ENCODE peak calls at places on chromosomes 6 and 20, in four cellular contexts. X is WTC11, J is SK-N-SH, Y is HepG2. L is an unnamed sample.

GRCh38 chr6:28683945-28684538 is 158.4 kb downstream of the GPX5 start:
- DNase-seq in X (peak; percentile 27), J (peak; percentile 52), Y (peak; percentile 68), L (peak; percentile 65)

GRCh38 chr6:112296122-112296521 is 41.8 kb upstream of the LAMA4 start:
- DNase-seq in X (peak; percentile 43), J (no peak), Y (peak; percentile 32), L (peak; percentile 20)

GRCh38 chr6:150297327-150298028 is 71.3 kb upstream of the IYD start:
- DNase-seq in X (no peak), J (no peak), Y (no peak), L (peak; percentile 72)

GRCh38 chr6:35688605-35689322 is at the start of gene FKBP5:
- DNase-seq in X (peak; percentile 95), J (peak; percentile 98), Y (peak; percentile 89), L (peak; percentile 99)

GRCh38 chr6:114543696-114544095 is 200.9 kb upstream of the HS3ST5 start:
- DNase-seq in X (no peak), J (no peak), Y (no peak), L (no peak)

GRCh38 chr6:71527831-71528377 is 239.3 kb downstream of the OGFRL1 start:
- DNase-seq in X (no peak), J (no peak), Y (no peak), L (no peak)

GRCh38 chr6:78844899-78845298 is 22.5 kb upstream of the IRAK1BP1 start:
- DNase-seq in X (no peak), J (no peak), Y (no peak), L (no peak)

GRCh38 chr6:81998432-81998831 is 246.0 kb upstream of the TENT5A start:
- DNase-seq in X (no peak), J (no peak), Y (no peak), L (no peak)

GRCh38 chr6:157942351-157942750 is 39.3 kb upstream of the SYNJ2 start:
- DNase-seq in X (no peak), J (no peak), Y (no peak), L (no peak)

GRCh38 chr6:112690497-112691202 is 343.5 kb downstream of the RFPL4B start:
- DNase-seq in X (no peak), J (peak; percentile 49), Y (no peak), L (no peak)

GRCh38 chr6:14429396-14429795 is 311.8 kb downstream of the CD83 start:
- DNase-seq in X (peak; percentile 46), J (no peak), Y (no peak), L (no peak)

GRCh38 chr6:170286246-170286933 is 4.5 kb downstream of the DLL1 start:
- DNase-seq in X (no peak), J (peak; percentile 70), Y (no peak), L (peak; percentile 76)

GRCh38 chr6:148559848-148560433 is 186.9 kb upstream of the UST start:
- DNase-seq in X (peak; percentile 85), J (peak; percentile 84), Y (peak; percentile 39), L (peak; percentile 78)

GRCh38 chr6:147560670-147561069 is 52.2 kb downstream of the SAMD5 start:
- DNase-seq in X (no peak), J (no peak), Y (no peak), L (no peak)

GRCh38 chr20:61810066-61810708 is 255.5 kb downstream of the TAF4 start:
- DNase-seq in X (peak; percentile 6), J (no peak), Y (no peak), L (no peak)

GRCh38 chr20:58870293-58871014 is 17.9 kb downstream of the GNAS start:
- DNase-seq in X (peak; percentile 83), J (peak; percentile 80), Y (peak; percentile 70), L (peak; percentile 79)

GRCh38 chr6:106530026-106530425 is 99.3 kb downstream of the RTN4IP1 start:
- DNase-seq in X (no peak), J (no peak), Y (no peak), L (no peak)

GRCh38 chr20:47501117-47501482 is 587 bp upstream of the NCOA3 start:
- DNase-seq in X (no peak), J (no peak), Y (no peak), L (peak; percentile 9)

GRCh38 chr20:61953037-61953788 is 112.5 kb downstream of the TAF4 start:
- DNase-seq in X (no peak), J (no peak), Y (no peak), L (no peak)

GRCh38 chr20:37271421-37271768 is 9.8 kb upstream of the GHRH start:
- DNase-seq in X (no peak), J (no peak), Y (no peak), L (no peak)

DNA sequence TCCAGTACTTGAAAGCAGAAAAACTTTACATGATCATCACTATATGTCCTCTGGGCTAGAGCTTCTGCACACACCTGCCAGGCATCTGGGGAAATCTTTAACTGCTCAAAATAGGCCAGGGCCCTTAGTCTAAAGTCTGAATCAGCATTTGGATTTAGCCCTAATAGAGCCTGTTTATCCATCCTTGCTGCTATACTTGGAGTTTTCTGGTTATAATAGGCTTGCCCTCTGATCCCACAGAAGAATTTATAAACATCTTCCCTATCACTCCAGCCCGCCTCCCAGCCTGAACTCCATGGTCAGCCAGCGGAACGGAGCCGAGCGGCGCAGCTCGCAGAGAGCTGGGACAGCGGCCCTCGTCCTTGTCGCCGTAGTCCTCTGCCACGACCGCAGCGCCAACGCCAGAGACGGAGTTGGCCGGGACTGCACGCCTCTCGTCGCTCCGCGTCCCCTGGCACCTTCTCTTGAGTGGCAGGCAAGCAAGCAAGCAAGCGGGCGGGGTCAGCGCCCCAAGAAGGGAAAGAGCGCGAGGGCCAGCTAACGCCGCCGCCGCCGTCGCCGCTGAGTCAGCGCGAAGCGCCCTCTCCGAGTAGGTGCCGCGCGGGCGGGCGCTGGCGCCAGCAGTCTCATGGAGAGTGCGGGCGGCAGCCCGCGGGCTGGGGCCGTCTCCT is 25.4 kb upstream of the ASIP start:
- DNase-seq in X (peak; percentile 87), J (peak; percentile 84), Y (peak; percentile 79), L (peak; percentile 65)
- TF ChIP-seq FOXJ3 in X (no peak), J (no peak), Y (no peak), L (no peak)

GRCh38 chr6:120764312-120764711 is 570.0 kb downstream of the TBC1D32 start:
- DNase-seq in X (no peak), J (no peak), Y (no peak), L (peak; percentile 0)
- TF ChIP-seq FOXJ3 in X (no peak), J (no peak), Y (no peak), L (no peak)

DNA sequence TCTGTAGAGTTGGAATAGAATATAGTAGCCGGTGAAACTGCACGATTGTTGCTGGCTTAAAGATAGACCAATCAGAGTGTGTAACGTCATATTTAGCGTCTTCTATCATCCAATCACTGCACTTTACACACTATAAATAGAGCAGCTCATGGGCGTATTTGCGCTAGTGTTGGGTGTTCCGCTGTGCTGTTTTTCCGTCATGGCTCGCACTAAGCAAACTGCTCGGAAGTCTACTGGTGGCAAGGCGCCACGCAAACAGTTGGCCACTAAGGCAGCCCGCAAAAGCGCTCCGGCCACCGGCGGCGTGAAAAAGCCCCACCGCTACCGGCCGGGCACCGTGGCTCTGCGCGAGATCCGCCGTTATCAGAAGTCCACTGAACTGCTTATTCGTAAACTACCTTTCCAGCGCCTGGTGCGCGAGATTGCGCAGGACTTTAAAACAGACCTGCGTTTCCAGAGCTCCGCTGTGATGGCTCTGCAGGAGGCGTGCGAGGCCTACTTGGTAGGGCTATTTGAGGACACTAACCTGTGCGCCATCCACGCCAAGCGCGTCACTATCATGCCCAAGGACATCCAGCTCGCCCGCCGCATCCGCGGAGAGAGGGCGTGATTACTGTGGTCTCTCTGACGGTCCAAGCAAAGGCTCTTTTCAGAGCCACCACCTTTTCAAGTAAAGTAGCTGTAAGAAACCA is 57.8 kb downstream of the TRIM38 start:
- DNase-seq in X (peak; percentile 59), J (peak; percentile 87), Y (no peak), L (peak; percentile 79)
- TF ChIP-seq FOXJ3 in X (no peak), J (no peak), Y (peak; percentile 27), L (no peak)

DNA sequence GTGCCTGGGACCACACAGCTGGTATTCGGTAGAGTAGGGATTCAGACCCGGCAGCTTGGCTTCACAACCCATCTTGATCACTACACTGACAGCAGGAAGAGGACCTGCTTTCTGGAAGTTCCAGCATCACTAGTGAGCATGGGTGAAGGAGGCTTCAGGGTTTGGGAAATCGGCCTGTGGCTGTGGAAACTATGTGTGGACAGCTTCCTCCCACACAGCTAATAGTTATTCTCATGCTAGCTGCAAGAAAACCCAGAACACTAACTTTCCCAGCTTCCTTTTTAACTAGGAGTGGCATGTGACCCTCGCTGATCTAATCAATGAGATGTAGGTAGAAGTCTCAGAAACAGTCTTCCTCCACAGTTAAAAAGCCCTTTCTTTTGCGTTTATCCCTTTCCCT is 36.3 kb upstream of the SIRPA start:
- DNase-seq in X (no peak), J (no peak), Y (no peak), L (no peak)
- TF ChIP-seq FOXJ3 in X (no peak), J (no peak), Y (no peak), L (no peak)

GRCh38 chr6:116691154-116691553 is 10.1 kb downstream of the KPNA5 start:
- DNase-seq in X (no peak), J (no peak), Y (no peak), L (no peak)

GRCh38 chr6:116682334-116682712 is 1.3 kb downstream of the KPNA5 start:
- DNase-seq in X (no peak), J (peak; percentile 17), Y (no peak), L (no peak)

GRCh38 chr6:116680880-116681672 is at the start of gene KPNA5:
- DNase-seq in X (peak; percentile 91), J (peak; percentile 93), Y (peak; percentile 92), L (peak; percentile 96)

DNA sequence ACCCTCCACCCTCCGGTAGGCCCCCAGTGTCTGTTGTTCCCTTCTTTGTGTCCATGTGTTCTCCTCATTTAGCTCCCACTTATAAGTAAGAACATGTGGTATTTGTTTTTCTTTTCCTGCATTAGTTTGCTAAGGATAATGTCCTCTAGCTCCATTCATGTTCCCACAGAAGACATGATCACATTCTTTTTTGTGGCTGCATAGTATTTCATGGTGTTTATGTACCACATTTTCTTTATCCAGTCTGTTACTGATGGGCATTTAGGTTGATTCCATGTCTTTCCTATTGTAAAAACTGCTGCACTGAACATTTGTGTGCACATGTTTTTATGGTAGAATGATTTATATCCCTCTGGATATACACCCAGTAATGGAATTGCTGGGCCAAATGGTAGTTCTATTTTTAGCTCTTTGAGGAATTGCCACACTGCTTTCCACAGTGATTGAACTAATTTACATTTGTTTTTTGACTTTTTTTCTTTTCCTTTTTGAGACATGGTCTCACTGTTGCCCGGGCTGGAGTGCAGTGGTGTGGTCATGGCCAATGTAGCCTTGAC is 4.5 kb downstream of the KPNA5 start:
- DNase-seq in X (no peak), J (no peak), Y (no peak), L (no peak)
- TF ChIP-seq FOXJ3 in X (no peak), J (no peak), Y (no peak), L (no peak)

DNA sequence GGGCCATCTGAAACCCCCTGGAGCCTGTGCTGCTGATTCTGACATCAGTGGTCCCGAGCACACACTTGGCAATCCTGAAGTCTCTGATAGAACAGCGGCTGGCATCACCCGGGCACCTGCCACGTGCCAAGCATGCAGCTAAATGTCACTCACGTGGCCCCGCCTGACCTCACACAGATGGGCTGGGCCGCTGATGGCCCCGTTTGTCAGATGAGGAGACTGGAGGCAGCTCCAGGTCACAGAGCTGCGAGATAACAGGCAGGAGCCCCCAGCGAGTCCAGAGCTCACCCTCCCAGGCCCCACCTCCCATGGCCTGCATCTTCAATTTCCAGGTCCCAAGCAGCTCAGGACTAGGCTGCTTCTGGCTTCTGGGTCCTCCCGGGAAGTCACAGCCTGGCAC is 67.2 kb downstream of the YTHDF1 start:
- DNase-seq in X (no peak), J (no peak), Y (no peak), L (no peak)
- TF ChIP-seq FOXJ3 in X (no peak), J (no peak), Y (no peak), L (no peak)

DNA sequence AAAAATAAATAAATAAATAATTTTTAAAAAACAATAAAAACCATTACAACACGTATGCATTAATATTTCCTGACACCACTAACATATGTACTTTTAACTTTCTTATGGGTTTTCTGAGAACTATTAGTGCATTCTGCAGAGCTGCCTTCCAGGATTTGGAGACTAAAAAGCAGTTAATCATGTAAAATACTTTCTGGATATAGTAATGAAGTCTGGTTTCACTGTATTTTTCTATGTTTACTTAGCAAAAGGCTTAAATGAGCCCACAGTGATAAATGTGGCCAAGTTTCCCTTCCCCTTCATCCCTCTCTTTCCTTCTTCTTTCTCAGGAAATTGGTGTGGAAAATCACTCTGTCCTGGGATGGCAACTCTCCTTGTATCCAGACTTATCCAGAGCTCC is 29.7 kb upstream of the ENPP1 start:
- DNase-seq in X (no peak), J (no peak), Y (no peak), L (no peak)
- TF ChIP-seq FOXJ3 in X (no peak), J (no peak), Y (no peak), L (no peak)